ENCODE peak calls at places on chromosome 18, in seven cellular contexts. D is AG10803, O is gastrocnemius medialis, B is bronchial epithelial cell, C is ovary, P is nephron progenitor cell, F is dorsolateral prefrontal cortex. H is an unnamed sample.

GRCh38 chr18:13339653-13340052 is 121.1 kb downstream of the LDLRAD4 start:
- DNase-seq in D (no peak), O (no peak), B (no peak), C (no peak), P (no peak), F (no peak), H (no peak)

GRCh38 chr18:45541421-45541820 is 73.9 kb upstream of the SLC14A2 start:
- DNase-seq in D (no peak), O (no peak), B (no peak), C (no peak), P (no peak), F (no peak), H (no peak)

GRCh38 chr18:51235011-51235789 is 37.7 kb upstream of the MEX3C start:
- DNase-seq in D (no peak), O (no peak), B (peak; percentile 72), C (no peak), P (no peak), F (no peak), H (no peak)

GRCh38 chr18:61929881-61930640 is 37.3 kb upstream of the RNF152 start:
- DNase-seq in D (no peak), O (no peak), B (peak; percentile 86), C (no peak), P (no peak), F (no peak), H (no peak)

GRCh38 chr18:63267990-63268721 is 51.4 kb downstream of the BCL2 start:
- DNase-seq in D (peak; percentile 21), O (no peak), B (no peak), C (no peak), P (peak; percentile 7), F (no peak), H (no peak)

GRCh38 chr18:58336605-58337004 is 292.3 kb downstream of the ALPK2 start:
- DNase-seq in D (no peak), O (no peak), B (no peak), C (no peak), P (no peak), F (no peak), H (no peak)

GRCh38 chr18:54125429-54125828 is 99.0 kb downstream of the MBD2 start:
- DNase-seq in D (no peak), O (no peak), B (no peak), C (no peak), P (no peak), F (no peak), H (no peak)

GRCh38 chr18:47754311-47755101 is 176.0 kb downstream of the SMAD2 start:
- DNase-seq in D (no peak), O (no peak), B (peak; percentile 17), C (no peak), P (peak; percentile 89), F (no peak), H (peak; percentile 78)

GRCh38 chr18:26215247-26215970 is 10.8 kb upstream of the TAF4B start:
- DNase-seq in D (no peak), O (no peak), B (no peak), C (no peak), P (no peak), F (no peak), H (no peak)

GRCh38 chr18:23487738-23488625 is 15.3 kb upstream of the RMC1 start:
- DNase-seq in D (no peak), O (no peak), B (peak; percentile 66), C (no peak), P (no peak), F (no peak), H (no peak)

GRCh38 chr18:54357660-54358494 is at the start of the genes C18orf54 and STARD6:
- DNase-seq in D (peak; percentile 89), O (peak; percentile 54), B (peak; percentile 81), C (peak; percentile 88), P (peak; percentile 90), F (peak; percentile 76), H (peak; percentile 90)

GRCh38 chr18:23664674-23665073 is 2.0 kb upstream of the ANKRD29 start:
- DNase-seq in D (no peak), O (no peak), B (no peak), C (no peak), P (no peak), F (no peak), H (no peak)

GRCh38 chr18:25234363-25234639 is 117.7 kb downstream of the ZNF521 start:
- DNase-seq in D (no peak), O (no peak), B (no peak), C (no peak), P (no peak), F (no peak), H (no peak)

GRCh38 chr18:657311-657997 is at the start of gene TYMS:
- DNase-seq in D (peak; percentile 34), O (no peak), B (peak; percentile 53), C (peak; percentile 48), P (peak; percentile 77), F (no peak), H (peak; percentile 56)

GRCh38 chr18:23627325-23627724 is 35.4 kb downstream of the ANKRD29 start:
- DNase-seq in D (peak; percentile 29), O (no peak), B (peak; percentile 93), C (no peak), P (no peak), F (no peak), H (no peak)

DNA sequence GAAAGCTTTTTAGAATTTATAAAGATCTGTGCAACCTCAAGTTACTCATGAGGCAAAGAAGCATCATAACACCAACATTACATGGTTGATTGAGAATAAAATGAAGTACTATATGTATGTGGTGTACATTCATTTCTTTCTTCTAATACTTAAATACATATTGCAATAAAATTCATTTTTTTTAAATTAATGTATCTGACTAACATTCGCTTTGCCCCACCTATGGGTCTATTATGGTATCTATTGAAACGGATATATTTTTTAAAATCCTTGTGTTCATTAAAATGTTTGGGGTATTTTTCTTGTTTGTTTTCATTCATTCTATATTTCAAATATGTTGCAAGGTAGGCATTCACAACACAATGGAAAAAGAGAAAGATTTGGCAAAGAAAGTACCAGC is 237.5 kb downstream of the DSEL start:
- DNase-seq in D (no peak), O (no peak), B (no peak), C (no peak), P (no peak), F (no peak), H (no peak)
- TF ChIP-seq CTCF in D (no peak), O (no peak), B (no peak), C (no peak), P (no peak), F (no peak), H (no peak)

GRCh38 chr18:9102391-9103216 is at the start of gene NDUFV2:
- DNase-seq in D (peak; percentile 93), O (peak; percentile 95), B (peak; percentile 80), C (peak; percentile 98), P (peak; percentile 99), F (peak; percentile 95), H (peak; percentile 94)

GRCh38 chr18:9104244-9104901 is 1.9 kb downstream of the NDUFV2 start:
- DNase-seq in D (no peak), O (no peak), B (peak; percentile 64), C (no peak), P (no peak), F (no peak), H (no peak)

GRCh38 chr18:9105420-9105819 is 2.9 kb downstream of the NDUFV2 start:
- DNase-seq in D (no peak), O (no peak), B (no peak), C (no peak), P (no peak), F (no peak), H (no peak)

GRCh38 chr18:9101730-9102390 is 639 bp upstream of the NDUFV2 start:
- DNase-seq in D (peak; percentile 75), O (no peak), B (peak; percentile 80), C (no peak), P (no peak), F (no peak), H (no peak)

GRCh38 chr18:9103488-9103887 is 989 bp downstream of the NDUFV2 start:
- DNase-seq in D (peak; percentile 47), O (no peak), B (peak; percentile 52), C (no peak), P (no peak), F (no peak), H (no peak)
- TF ChIP-seq CTCF in D (peak; percentile 45), O (peak; percentile 35), B (no peak), C (no peak), P (no peak), F (peak; percentile 43), H (no peak)

GRCh38 chr18:78713064-78713463 is 266.6 kb upstream of the SALL3 start:
- DNase-seq in D (no peak), O (no peak), B (no peak), C (no peak), P (peak; percentile 89), F (no peak), H (peak; percentile 59)
- TF ChIP-seq CTCF in D (no peak), O (no peak), B (no peak), C (no peak), P (no peak), F (no peak), H (no peak)

DNA sequence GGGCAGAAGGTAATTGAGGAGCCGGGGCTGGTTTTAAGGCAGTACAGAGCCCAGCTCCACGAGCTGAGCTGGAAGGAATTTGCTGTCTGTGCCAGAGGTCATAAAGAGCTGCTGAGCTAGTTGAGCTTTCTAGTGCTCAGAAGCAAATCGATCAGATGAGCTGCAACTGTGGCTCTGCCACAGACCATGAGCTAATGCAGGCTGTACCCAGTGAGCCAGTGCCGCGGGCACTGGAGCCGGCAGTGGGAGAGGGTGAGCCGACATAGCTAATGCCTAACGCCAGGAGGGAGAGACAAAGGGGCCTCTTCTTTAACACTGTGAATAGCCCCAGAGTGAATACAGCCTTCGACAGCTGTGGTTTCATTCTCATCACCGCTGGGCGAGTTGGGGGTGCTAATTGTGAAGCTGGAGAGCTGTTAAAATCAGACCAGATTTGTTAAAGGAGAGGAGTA is 410.1 kb upstream of the TCF4 start:
- DNase-seq in D (peak; percentile 82), O (no peak), B (peak; percentile 31), C (peak; percentile 40), P (peak; percentile 12), F (peak; percentile 51), H (no peak)
- TF ChIP-seq CTCF in D (peak; percentile 16), O (no peak), B (no peak), C (no peak), P (no peak), F (no peak), H (no peak)

GRCh38 chr18:36411745-36412168 is 114.2 kb downstream of the FHOD3 start:
- DNase-seq in D (no peak), O (no peak), B (peak; percentile 47), C (no peak), P (peak; percentile 15), F (no peak), H (no peak)
- TF ChIP-seq CTCF in D (peak; percentile 47), O (peak; percentile 26), B (peak; percentile 62), C (no peak), P (peak; percentile 36), F (no peak), H (peak; percentile 45)

GRCh38 chr18:5457467-5457957 is 86.3 kb downstream of the EPB41L3 start:
- DNase-seq in D (no peak), O (no peak), B (no peak), C (no peak), P (no peak), F (no peak), H (no peak)

GRCh38 chr18:5455644-5456043 is 88.2 kb downstream of the EPB41L3 start:
- DNase-seq in D (peak; percentile 40), O (no peak), B (peak; percentile 7), C (no peak), P (no peak), F (no peak), H (no peak)

GRCh38 chr18:5461056-5461455 is 82.7 kb downstream of the EPB41L3 start:
- DNase-seq in D (peak; percentile 57), O (no peak), B (no peak), C (no peak), P (no peak), F (no peak), H (no peak)

GRCh38 chr18:5452943-5453342 is 90.9 kb downstream of the EPB41L3 start:
- DNase-seq in D (no peak), O (no peak), B (no peak), C (no peak), P (no peak), F (no peak), H (no peak)

GRCh38 chr18:5456577-5457466 is 87.0 kb downstream of the EPB41L3 start:
- DNase-seq in D (peak; percentile 42), O (no peak), B (no peak), C (no peak), P (peak; percentile 21), F (no peak), H (no peak)
- TF ChIP-seq CTCF in D (peak; percentile 69), O (peak; percentile 28), B (no peak), C (no peak), P (peak; percentile 47), F (peak; percentile 53), H (peak; percentile 53)